ENCODE peak calls at places on chromosome X, in five cellular contexts. B, N, M, O and T are unnamed samples. For H3K36me3, the result is how much of the 10 kb centered on the place peaks cover.

GRCh38 chrX:120750381-120750780 is 120.5 kb upstream of the C1GALT1C1 start:
- DNase-seq in O (no peak), N (no peak), B (no peak), M (no peak), T (no peak)

GRCh38 chrX:108091878-108092291 is 307 bp downstream of the ATG4A start:
- DNase-seq in B (no peak), O (no peak), N (no peak), M (no peak), T (no peak)

GRCh38 chrX:10474510-10474909 is 145.9 kb downstream of the MID1 start:
- DNase-seq in B (no peak), N (no peak), O (no peak), M (no peak), T (no peak)

GRCh38 chrX:108731144-108731543 is 5.2 kb downstream of the IRS4 start:
- DNase-seq in B (no peak), O (no peak), N (no peak), M (no peak), T (no peak)

GRCh38 chrX:1205681-1206611 is 6.5 kb downstream of the CRLF2 start:
- DNase-seq in M (peak), O (peak), N (peak), B (peak), T (no peak)

GRCh38 chrX:85213792-85214530 is 29.6 kb downstream of the SATL1 start:
- DNase-seq in M (no peak), O (no peak), B (no peak), N (peak), T (no peak)

GRCh38 chrX:129701624-129702069 is 37.1 kb upstream of the XPNPEP2 start:
- DNase-seq in B (peak), O (no peak), M (peak), N (peak), T (no peak)

GRCh38 chrX:107537815-107538214 is 88.4 kb downstream of the FRMPD3 start:
- DNase-seq in M (no peak), N (no peak), B (peak), O (peak), T (no peak)

GRCh38 chrX:103831803-103832544 is at the start of gene RAB9B:
- DNase-seq in O (peak), N (peak), M (peak), B (peak), T (no peak)

GRCh38 chrX:16552546-16552945 is 97.4 kb upstream of the S100G start:
- DNase-seq in O (no peak), M (no peak), N (peak), B (peak), T (no peak)

GRCh38 chrX:48864210-48864609 is 28.8 kb upstream of the PCSK1N start:
- DNase-seq in O (no peak), B (peak), N (no peak), M (no peak), T (no peak)

GRCh38 chrX:15674514-15674898 is 9.9 kb upstream of the CLTRN start:
- DNase-seq in O (no peak), M (peak), N (peak), B (peak), T (peak)

GRCh38 chrX:53918697-53919096 is 125.6 kb downstream of the PHF8 start:
- DNase-seq in M (no peak), B (no peak), N (no peak), O (no peak), T (no peak)

GRCh38 chrX:134580947-134581346 is 77.3 kb downstream of the PLAC1 start:
- DNase-seq in O (no peak), B (peak), N (no peak), M (no peak), T (no peak)

GRCh38 chrX:50903387-50904027 is 7.0 kb upstream of the BMP15 start:
- DNase-seq in B (peak), M (no peak), O (no peak), N (no peak), T (no peak)

GRCh38 chrX:50910685-50911176 is at the start of gene BMP15:
- DNase-seq in B (no peak), M (no peak), O (no peak), N (no peak), T (no peak)

DNA sequence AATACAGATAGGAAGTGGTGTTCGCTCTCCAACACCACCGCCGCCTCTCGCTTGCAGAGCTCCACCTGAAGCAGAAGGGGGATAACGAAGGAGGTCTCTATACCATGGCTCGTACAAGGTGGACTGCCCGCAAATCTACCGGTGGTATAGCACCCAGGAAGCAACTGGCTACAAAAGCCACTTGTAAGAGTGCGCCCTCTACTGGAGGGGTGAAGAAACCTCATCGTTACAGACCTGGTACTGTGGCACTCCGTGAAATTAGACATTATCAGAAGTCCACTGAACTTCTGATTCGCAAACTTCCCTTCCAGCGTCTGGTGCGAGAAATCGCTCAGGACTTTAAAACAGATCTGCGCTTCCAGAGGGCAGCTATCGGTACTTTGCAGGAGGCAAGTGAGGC is 5.2 kb upstream of the BMP15 start:
- DNase-seq in B (no peak), N (no peak), O (no peak), M (no peak), T (no peak)
- TF ChIP-seq CTCF in B (no peak), N (peak), O (peak), M (no peak), T (peak)

GRCh38 chrX:65679071-65679540 is 11.7 kb downstream of the MSN start:
- DNase-seq in B (peak), M (no peak), N (no peak), O (peak), T (no peak)
- H3K36me3 ChIP-seq in B (under half), M (under half), N (under half), O (under half), T (under half)

DNA sequence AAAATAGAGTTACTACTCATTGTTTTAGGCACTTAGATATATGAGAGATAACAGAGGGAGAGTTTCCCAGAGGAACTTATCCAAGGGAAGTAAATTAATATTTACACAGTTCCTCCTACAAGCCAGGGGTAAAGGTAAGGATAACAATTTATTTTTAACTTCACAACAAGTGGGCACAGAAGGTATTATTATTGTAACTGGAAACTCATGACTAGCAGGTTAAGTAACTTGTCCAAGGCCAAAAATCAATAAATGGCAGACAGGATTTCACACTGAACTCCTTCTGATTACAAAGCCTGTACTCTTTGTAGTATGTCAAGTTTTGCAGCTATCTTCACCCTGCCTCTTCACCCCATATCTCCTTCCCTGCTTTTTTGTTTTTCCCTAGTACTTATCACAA is 46.9 kb upstream of the F8A3 start:
- DNase-seq in O (no peak), N (no peak), M (no peak), B (no peak), T (no peak)
- H3K4me3 ChIP-seq in O (no peak), N (no peak), M (no peak), B (no peak), T (no peak)

GRCh38 chrX:74343970-74344622 is 40.1 kb downstream of the ZCCHC13 start:
- DNase-seq in O (peak), B (peak), N (peak), M (peak), T (peak)
- TF ChIP-seq CTCF in O (peak), B (peak), N (peak), M (peak), T (peak)

GRCh38 chrX:153870288-153870690 is 15.7 kb downstream of the L1CAM start:
- DNase-seq in M (no peak), N (peak), B (no peak), O (no peak), T (no peak)
- H3K36me3 ChIP-seq in M (under half), N (under half), B (under half), O (under half), T (under half)

GRCh38 chrX:30309139-30309571 is at the start of gene NR0B1:
- DNase-seq in N (no peak), M (no peak), O (no peak), B (no peak), T (no peak)

GRCh38 chrX:30307466-30307865 is 1.7 kb downstream of the NR0B1 start:
- DNase-seq in B (no peak), M (no peak), O (no peak), N (no peak), T (no peak)

GRCh38 chrX:30304866-30305265 is 4.3 kb downstream of the NR0B1 start:
- DNase-seq in O (no peak), N (no peak), M (no peak), B (no peak), T (no peak)

GRCh38 chrX:30310429-30311206 is 1.4 kb upstream of the NR0B1 start:
- DNase-seq in N (no peak), O (no peak), B (no peak), M (no peak), T (no peak)

GRCh38 chrX:30308263-30309138 is 689 bp downstream of the NR0B1 start:
- DNase-seq in B (no peak), M (no peak), O (no peak), N (peak), T (no peak)
- H3K4me3 ChIP-seq in B (no peak), M (peak), O (peak), N (no peak), T (peak)

GRCh38 chrX:38249965-38250364 is 29.3 kb upstream of the SRPX start:
- DNase-seq in B (peak), N (no peak), M (no peak), O (no peak), T (no peak)

GRCh38 chrX:38247051-38247450 is 26.4 kb upstream of the SRPX start:
- DNase-seq in O (no peak), M (no peak), N (no peak), B (no peak), T (no peak)
- TF ChIP-seq CTCF in O (no peak), M (no peak), N (no peak), B (no peak), T (no peak)

DNA sequence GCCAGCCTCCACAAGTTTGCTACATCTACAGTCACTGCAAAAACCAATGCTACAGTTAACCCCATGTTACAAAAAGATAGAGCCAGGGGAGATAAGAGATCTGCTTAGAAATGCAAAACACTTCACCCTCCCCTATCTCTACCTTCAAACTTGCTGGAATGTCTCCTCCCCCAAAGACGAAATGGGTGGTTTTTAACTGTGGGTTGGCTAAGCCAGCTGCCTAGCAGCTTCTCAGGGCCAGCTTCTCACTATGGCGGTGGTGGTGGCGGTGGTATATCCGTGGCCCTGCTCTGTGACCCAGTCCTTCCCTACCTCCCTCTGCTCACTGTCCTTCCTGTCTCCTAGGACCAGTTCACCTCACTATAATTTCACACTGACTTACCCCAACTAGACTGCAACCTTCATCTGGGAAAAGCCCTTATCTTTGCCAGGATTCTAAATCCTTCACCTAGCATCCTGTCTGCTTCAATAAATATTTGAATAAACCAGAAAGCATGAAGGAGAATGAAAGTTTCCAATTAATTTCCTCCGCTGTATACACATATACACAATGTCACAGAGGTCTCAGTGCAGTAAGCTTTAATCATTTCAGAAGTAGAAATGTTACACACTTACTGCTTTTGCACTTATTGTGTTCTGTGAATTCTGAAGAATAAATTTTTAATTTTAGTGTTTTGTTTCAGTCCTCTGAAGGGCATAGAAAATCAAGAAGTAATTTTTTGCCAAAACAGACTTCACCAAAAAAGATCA is 46.3 kb downstream of the SH3KBP1 start:
- DNase-seq in O (no peak), M (no peak), N (no peak), B (no peak), T (no peak)
- H3K36me3 ChIP-seq in O (under half), M (under half), N (under half), B (under half), T (under half)

GRCh38 chrX:35622601-35623000 is 175.5 kb upstream of the MAGEB16 start:
- DNase-seq in B (no peak), O (no peak), M (no peak), N (no peak), T (no peak)
- H3K4me3 ChIP-seq in B (no peak), O (no peak), M (no peak), N (no peak), T (no peak)

GRCh38 chrX:50448565-50448964 is 22.1 kb downstream of the DGKK start:
- DNase-seq in M (no peak), N (no peak), O (no peak), B (peak), T (peak)
- TF ChIP-seq CTCF in M (no peak), N (no peak), O (peak), B (no peak), T (peak)